ENCODE peak calls at places on chromosomes 4 and X, in four cellular contexts. One of them, this sample, is unnamed.
A peak's percentile ranks its signal among the peaks of the same experiment; 100 is the strongest.

GRCh38 chr4:154192585-154192984 is 299.0 kb downstream of the DCHS2 start:
- DNase-seq in IMR-90: no peak
- DNase-seq in H1: no peak
- DNase-seq in neuronal stem cell: no peak
- DNase-seq in this sample: no peak

GRCh38 chrX:106917830-106918500 is 2.2 kb upstream of the CLDN2 start:
- DNase-seq in IMR-90: peak; percentile 71
- DNase-seq in H1: no peak
- DNase-seq in neuronal stem cell: no peak
- DNase-seq in this sample: peak; percentile 20

GRCh38 chr4:175146799-175147198 is 228.6 kb downstream of the ADAM29 start:
- DNase-seq in IMR-90: no peak
- DNase-seq in H1: no peak
- DNase-seq in neuronal stem cell: no peak
- DNase-seq in this sample: no peak

GRCh38 chr4:79248610-79249009 is 77.3 kb downstream of the NAA11 start:
- DNase-seq in IMR-90: no peak
- DNase-seq in H1: no peak
- DNase-seq in neuronal stem cell: no peak
- DNase-seq in this sample: no peak

GRCh38 chr4:86909945-86910344 is 17.7 kb upstream of the C4orf36 start:
- DNase-seq in IMR-90: no peak
- DNase-seq in H1: no peak
- DNase-seq in neuronal stem cell: no peak
- DNase-seq in this sample: no peak

GRCh38 chr4:32207456-32207855 is 1487.3 kb downstream of the PCDH7 start:
- DNase-seq in IMR-90: no peak
- DNase-seq in H1: no peak
- DNase-seq in neuronal stem cell: no peak
- DNase-seq in this sample: no peak

GRCh38 chr4:76923619-76924357 is 25.8 kb upstream of the SEPTIN11 start:
- DNase-seq in IMR-90: no peak
- DNase-seq in H1: no peak
- DNase-seq in neuronal stem cell: no peak
- DNase-seq in this sample: no peak

GRCh38 chrX:134180566-134180965 is 56.4 kb upstream of the CCDC160 start:
- DNase-seq in IMR-90: no peak
- DNase-seq in H1: no peak
- DNase-seq in neuronal stem cell: no peak
- DNase-seq in this sample: no peak

GRCh38 chr4:170491981-170492380 is 402.2 kb upstream of the AADAT start:
- DNase-seq in IMR-90: no peak
- DNase-seq in H1: no peak
- DNase-seq in neuronal stem cell: no peak
- DNase-seq in this sample: no peak

GRCh38 chr4:85966308-85966882 is 393.5 kb downstream of the MAPK10 start:
- DNase-seq in IMR-90: no peak
- DNase-seq in H1: no peak
- DNase-seq in neuronal stem cell: no peak
- DNase-seq in this sample: peak; percentile 31

GRCh38 chr4:75735525-75735924 is 11.1 kb downstream of the USO1 start:
- DNase-seq in IMR-90: no peak
- DNase-seq in H1: no peak
- DNase-seq in neuronal stem cell: no peak
- DNase-seq in this sample: no peak

GRCh38 chrX:117788339-117788738 is 328.3 kb downstream of the KLHL13 start:
- DNase-seq in IMR-90: no peak
- DNase-seq in H1: no peak
- DNase-seq in neuronal stem cell: no peak
- DNase-seq in this sample: no peak

GRCh38 chr4:1212546-1213335 is 36.2 kb downstream of the CTBP1 start:
- DNase-seq in IMR-90: no peak
- DNase-seq in H1: no peak
- DNase-seq in neuronal stem cell: no peak
- DNase-seq in this sample: no peak

GRCh38 chr4:105059337-105059736 is 87.3 kb upstream of the TET2 start:
- DNase-seq in IMR-90: no peak
- DNase-seq in H1: no peak
- DNase-seq in neuronal stem cell: no peak
- DNase-seq in this sample: no peak

GRCh38 chr4:1252928-1253492 is 4.1 kb upstream of the CTBP1 start:
- DNase-seq in IMR-90: no peak
- DNase-seq in H1: no peak
- DNase-seq in neuronal stem cell: no peak
- DNase-seq in this sample: no peak

GRCh38 chrX:44785652-44786051 is 58.2 kb upstream of the DUSP21 start:
- DNase-seq in IMR-90: peak; percentile 90
- DNase-seq in H1: no peak
- DNase-seq in neuronal stem cell: no peak
- DNase-seq in this sample: no peak

GRCh38 chr4:138734746-138735145 is 280.8 kb upstream of the NOCT start:
- DNase-seq in IMR-90: peak; percentile 89
- DNase-seq in H1: no peak
- DNase-seq in neuronal stem cell: no peak
- DNase-seq in this sample: peak; percentile 87

GRCh38 chrX:132001127-132001526 is 22.0 kb upstream of the STK26 start:
- DNase-seq in IMR-90: no peak
- DNase-seq in H1: no peak
- DNase-seq in neuronal stem cell: no peak
- DNase-seq in this sample: no peak

GRCh38 chr4:87317527-87317926 is 5.2 kb downstream of the HSD17B13 start:
- DNase-seq in IMR-90: peak; percentile 15
- DNase-seq in H1: no peak
- DNase-seq in neuronal stem cell: no peak
- DNase-seq in this sample: no peak

GRCh38 chr4:58602701-58603359 is 1492.6 kb upstream of the IGFBP7 start:
- DNase-seq in IMR-90: no peak
- DNase-seq in H1: no peak
- DNase-seq in neuronal stem cell: no peak
- DNase-seq in this sample: no peak

GRCh38 chr4:30832652-30833051 is 112.5 kb downstream of the PCDH7 start:
- DNase-seq in IMR-90: no peak
- DNase-seq in H1: no peak
- DNase-seq in neuronal stem cell: no peak
- DNase-seq in this sample: no peak

GRCh38 chr4:25021206-25021605 is 9.5 kb downstream of the LGI2 start:
- DNase-seq in IMR-90: no peak
- DNase-seq in H1: no peak
- DNase-seq in neuronal stem cell: no peak
- DNase-seq in this sample: no peak

GRCh38 chrX:138748480-138748879 is 37.0 kb upstream of the FGF13 start:
- DNase-seq in IMR-90: peak; percentile 6
- DNase-seq in H1: no peak
- DNase-seq in neuronal stem cell: no peak
- DNase-seq in this sample: no peak

GRCh38 chr4:185541251-185541671 is 6.0 kb upstream of the PDLIM3 start:
- DNase-seq in IMR-90: no peak
- DNase-seq in H1: no peak
- DNase-seq in neuronal stem cell: no peak
- DNase-seq in this sample: no peak

GRCh38 chr4:2822461-2823300 is 21.0 kb upstream of the ADD1 start:
- DNase-seq in IMR-90: no peak
- DNase-seq in H1: no peak
- DNase-seq in neuronal stem cell: no peak
- DNase-seq in this sample: no peak

GRCh38 chr4:44674471-44674870 is 3.7 kb upstream of the GUF1 start:
- DNase-seq in IMR-90: no peak
- DNase-seq in H1: no peak
- DNase-seq in neuronal stem cell: no peak
- DNase-seq in this sample: no peak

GRCh38 chrX:18871161-18871880 is 112.6 kb downstream of the PHKA2 start:
- DNase-seq in IMR-90: no peak
- DNase-seq in H1: no peak
- DNase-seq in neuronal stem cell: no peak
- DNase-seq in this sample: no peak

GRCh38 chr4:97994765-97995465 is 148.4 kb downstream of the STPG2 start:
- DNase-seq in IMR-90: no peak
- DNase-seq in H1: no peak
- DNase-seq in neuronal stem cell: no peak
- DNase-seq in this sample: no peak

GRCh38 chr4:189304755-189305154 is 635.9 kb upstream of the FRG1 start:
- DNase-seq in IMR-90: peak; percentile 62
- DNase-seq in H1: no peak
- DNase-seq in neuronal stem cell: no peak
- DNase-seq in this sample: peak; percentile 75

GRCh38 chr4:3765271-3766206 is 646 bp upstream of the ADRA2C start:
- DNase-seq in IMR-90: peak; percentile 42
- DNase-seq in H1: no peak
- DNase-seq in neuronal stem cell: peak; percentile 61
- DNase-seq in this sample: peak; percentile 18

GRCh38 chr4:5888222-5888701 is 4.6 kb downstream of the CRMP1 start:
- DNase-seq in IMR-90: no peak
- DNase-seq in H1: no peak
- DNase-seq in neuronal stem cell: peak; percentile 71
- DNase-seq in this sample: peak; percentile 17

GRCh38 chr4:34261799-34262314 is 1982.5 kb downstream of the ARAP2 start:
- DNase-seq in IMR-90: no peak
- DNase-seq in H1: no peak
- DNase-seq in neuronal stem cell: no peak
- DNase-seq in this sample: no peak

GRCh38 chr4:165133150-165133549 is 20.5 kb upstream of the TMEM192 start:
- DNase-seq in IMR-90: no peak
- DNase-seq in H1: no peak
- DNase-seq in neuronal stem cell: no peak
- DNase-seq in this sample: no peak
- H3K23ac ChIP-seq in IMR-90: no peak overlapping the region
- H3K23ac ChIP-seq in H1: no peak overlapping the region
- H3K23ac ChIP-seq in neuronal stem cell: no peak overlapping the region
- H3K23ac ChIP-seq in this sample: no peak overlapping the region

GRCh38 chrX:358651-359143 is 28.0 kb downstream of the PPP2R3B start:
- DNase-seq in IMR-90: no peak
- DNase-seq in H1: no peak
- DNase-seq in neuronal stem cell: no peak
- DNase-seq in this sample: no peak
- H3K9me3 ChIP-seq in IMR-90: peaks cover 25% of the 10 kb centered on the region
- H3K9me3 ChIP-seq in H1: no peaks in the 10 kb centered on the region
- H3K9me3 ChIP-seq in neuronal stem cell: peaks cover 46% of the 10 kb centered on the region
- H3K9me3 ChIP-seq in this sample: peaks cover 20% of the 10 kb centered on the region

GRCh38 chr4:128353791-128354190 is 66.2 kb upstream of the PGRMC2 start:
- DNase-seq in IMR-90: peak; percentile 74
- DNase-seq in H1: no peak
- DNase-seq in neuronal stem cell: no peak
- DNase-seq in this sample: peak; percentile 90

GRCh38 chr4:128354205-128354821 is 66.7 kb upstream of the PGRMC2 start:
- DNase-seq in IMR-90: peak; percentile 97
- DNase-seq in H1: no peak
- DNase-seq in neuronal stem cell: peak; percentile 11
- DNase-seq in this sample: peak; percentile 95

GRCh38 chr4:128358231-128358902 is 70.8 kb upstream of the PGRMC2 start:
- DNase-seq in IMR-90: peak; percentile 91
- DNase-seq in H1: no peak
- DNase-seq in neuronal stem cell: no peak
- DNase-seq in this sample: peak; percentile 75

GRCh38 chr4:128357286-128357685 is 69.7 kb upstream of the PGRMC2 start:
- DNase-seq in IMR-90: no peak
- DNase-seq in H1: no peak
- DNase-seq in neuronal stem cell: no peak
- DNase-seq in this sample: no peak

DNA sequence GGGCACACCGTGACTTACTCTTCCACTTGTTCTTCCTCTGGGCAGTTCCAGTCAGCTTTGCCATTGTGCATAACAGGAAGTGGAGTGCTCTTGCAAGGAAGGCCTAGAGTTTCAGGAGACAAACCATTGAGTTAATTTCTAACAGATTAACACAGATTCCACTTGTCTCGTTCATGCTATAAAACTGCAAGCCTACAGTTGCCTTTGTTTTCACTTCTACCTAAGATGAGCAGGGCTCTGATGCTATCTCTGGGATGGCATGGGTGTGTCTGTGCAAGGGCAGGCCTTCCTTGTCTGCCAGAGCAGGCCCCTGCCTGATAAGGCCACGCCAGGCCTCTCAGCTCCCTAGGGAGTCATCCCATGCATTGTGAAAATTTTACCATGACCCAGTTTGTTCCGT is 67.7 kb upstream of the PGRMC2 start:
- DNase-seq in IMR-90: no peak
- DNase-seq in H1: no peak
- DNase-seq in neuronal stem cell: no peak
- DNase-seq in this sample: peak; percentile 49
- H2BK120ac ChIP-seq in IMR-90: peak overlapping the region; percentile 96
- H2BK120ac ChIP-seq in H1: no peak overlapping the region
- H2BK120ac ChIP-seq in neuronal stem cell: no peak overlapping the region
- H2BK120ac ChIP-seq in this sample: peak overlapping the region; percentile 3

GRCh38 chr4:88756149-88756548 is 58.5 kb upstream of the NAP1L5 start:
- DNase-seq in IMR-90: no peak
- DNase-seq in H1: no peak
- DNase-seq in neuronal stem cell: no peak
- DNase-seq in this sample: no peak

GRCh38 chr4:88757067-88757466 is 59.4 kb upstream of the NAP1L5 start:
- DNase-seq in IMR-90: peak; percentile 34
- DNase-seq in H1: no peak
- DNase-seq in neuronal stem cell: no peak
- DNase-seq in this sample: no peak

GRCh38 chr4:88759039-88759631 is 61.5 kb upstream of the NAP1L5 start:
- DNase-seq in IMR-90: peak; percentile 64
- DNase-seq in H1: no peak
- DNase-seq in neuronal stem cell: no peak
- DNase-seq in this sample: peak; percentile 71

GRCh38 chr4:88757776-88758175 is 60.1 kb upstream of the NAP1L5 start:
- DNase-seq in IMR-90: no peak
- DNase-seq in H1: no peak
- DNase-seq in neuronal stem cell: no peak
- DNase-seq in this sample: no peak

GRCh38 chr4:88758264-88758663 is 60.6 kb upstream of the NAP1L5 start:
- DNase-seq in IMR-90: peak; percentile 23
- DNase-seq in H1: no peak
- DNase-seq in neuronal stem cell: no peak
- DNase-seq in this sample: no peak
- H3K23ac ChIP-seq in IMR-90: no peak overlapping the region
- H3K23ac ChIP-seq in H1: no peak overlapping the region
- H3K23ac ChIP-seq in neuronal stem cell: no peak overlapping the region
- H3K23ac ChIP-seq in this sample: no peak overlapping the region

GRCh38 chr4:183328832-183329231 is 6.6 kb upstream of the CLDN24 start:
- DNase-seq in IMR-90: peak; percentile 62
- DNase-seq in H1: no peak
- DNase-seq in neuronal stem cell: no peak
- DNase-seq in this sample: peak; percentile 28

GRCh38 chr4:183330841-183331240 is 8.6 kb upstream of the CLDN24 start:
- DNase-seq in IMR-90: no peak
- DNase-seq in H1: no peak
- DNase-seq in neuronal stem cell: no peak
- DNase-seq in this sample: no peak

GRCh38 chr4:183332447-183332846 is 10.2 kb upstream of the CLDN24 start:
- DNase-seq in IMR-90: no peak
- DNase-seq in H1: no peak
- DNase-seq in neuronal stem cell: no peak
- DNase-seq in this sample: no peak

GRCh38 chr4:183329244-183329643 is 7.0 kb upstream of the CLDN24 start:
- DNase-seq in IMR-90: no peak
- DNase-seq in H1: no peak
- DNase-seq in neuronal stem cell: no peak
- DNase-seq in this sample: no peak

GRCh38 chr4:183329954-183330742 is 7.9 kb upstream of the CLDN24 start:
- DNase-seq in IMR-90: no peak
- DNase-seq in H1: no peak
- DNase-seq in neuronal stem cell: no peak
- DNase-seq in this sample: no peak
- H3K9me3 ChIP-seq in IMR-90: peaks cover 7% of the 10 kb centered on the region
- H3K9me3 ChIP-seq in H1: peaks cover 5% of the 10 kb centered on the region
- H3K9me3 ChIP-seq in neuronal stem cell: peaks cover 3% of the 10 kb centered on the region
- H3K9me3 ChIP-seq in this sample: peaks cover 6% of the 10 kb centered on the region

GRCh38 chr4:8427761-8428287 is 12.7 kb downstream of the ACOX3 start:
- DNase-seq in IMR-90: peak; percentile 33
- DNase-seq in H1: no peak
- DNase-seq in neuronal stem cell: no peak
- DNase-seq in this sample: peak; percentile 46
- H2BK120ac ChIP-seq in IMR-90: no peak overlapping the region
- H2BK120ac ChIP-seq in H1: no peak overlapping the region
- H2BK120ac ChIP-seq in neuronal stem cell: no peak overlapping the region
- H2BK120ac ChIP-seq in this sample: no peak overlapping the region

This sample was measured in mesenchymal stem cell.